ENCODE peak calls at places on chromosome 14, in ten cellular contexts. O, Y, A, I, W, T, X, U, N and H are unnamed samples.

GRCh38 chr14:77474763-77475162 is 16.9 kb downstream of the AHSA1 start:
- DNase-seq in I (no peak), N (no peak), A (no peak), X (no peak), O (no peak), Y (no peak), U (no peak), T (no peak), W (no peak), H (no peak)

GRCh38 chr14:100193417-100194357 is 34.2 kb upstream of the DEGS2 start:
- DNase-seq in Y (no peak), I (peak; percentile 65), W (no peak), U (no peak), O (no peak), X (no peak), T (peak; percentile 47), N (no peak), A (no peak), H (no peak)

GRCh38 chr14:44027397-44027796 is 479.7 kb downstream of the FSCB start:
- DNase-seq in W (no peak), I (no peak), O (no peak), N (no peak), X (no peak), T (no peak), U (peak; percentile 51), A (no peak), Y (no peak), H (no peak)

GRCh38 chr14:104149617-104150141 is 11.3 kb downstream of the KIF26A start:
- DNase-seq in U (peak; percentile 73), A (no peak), I (no peak), W (no peak), O (no peak), T (no peak), X (no peak), N (no peak), Y (peak; percentile 91), H (no peak)

GRCh38 chr14:71135911-71136310 is 228.7 kb downstream of the PCNX1 start:
- DNase-seq in U (no peak), O (no peak), A (no peak), I (no peak), N (no peak), T (no peak), Y (no peak), X (no peak), W (no peak), H (no peak)

GRCh38 chr14:69571449-69571878 is 3.2 kb downstream of the CCDC177 start:
- DNase-seq in T (no peak), N (no peak), U (no peak), X (no peak), I (no peak), Y (no peak), W (no peak), O (no peak), A (no peak), H (no peak)

GRCh38 chr14:93975791-93976476 is 436 bp downstream of the ASB2 start:
- DNase-seq in O (no peak), W (no peak), X (no peak), A (no peak), I (no peak), U (peak; percentile 55), N (no peak), T (no peak), Y (no peak), H (no peak)

GRCh38 chr14:99575043-99576023 is 28.7 kb downstream of the CCDC85C start:
- DNase-seq in N (no peak), O (peak; percentile 91), Y (no peak), X (no peak), W (no peak), U (no peak), I (no peak), T (no peak), A (no peak), H (no peak)

GRCh38 chr14:63759454-63759853 is 31.6 kb upstream of the SGPP1 start:
- DNase-seq in U (peak; percentile 48), I (no peak), O (no peak), W (no peak), A (no peak), X (no peak), Y (no peak), T (no peak), N (peak; percentile 37), H (no peak)

GRCh38 chr14:89586258-89587127 is 169.5 kb upstream of the FOXN3 start:
- DNase-seq in W (no peak), Y (no peak), N (peak; percentile 71), O (no peak), T (no peak), A (no peak), X (no peak), I (no peak), U (no peak), H (no peak)

GRCh38 chr14:68099348-68100045 is 279.9 kb downstream of the RAD51B start:
- DNase-seq in Y (no peak), W (no peak), U (no peak), X (no peak), I (no peak), O (no peak), A (no peak), T (no peak), N (no peak), H (no peak)

GRCh38 chr14:79732911-79733310 is 478.4 kb downstream of the DIO2 start:
- DNase-seq in A (no peak), T (no peak), N (no peak), U (no peak), X (no peak), I (no peak), W (no peak), Y (no peak), O (no peak), H (no peak)

GRCh38 chr14:62889354-62889753 is 155.9 kb downstream of the KCNH5 start:
- DNase-seq in X (no peak), T (no peak), O (no peak), W (no peak), I (no peak), A (no peak), U (no peak), Y (no peak), N (no peak), H (no peak)

GRCh38 chr14:54423991-54424390 is 17.2 kb downstream of the CNIH1 start:
- DNase-seq in W (no peak), T (no peak), O (no peak), A (no peak), N (no peak), Y (no peak), I (no peak), X (no peak), U (no peak), H (no peak)

GRCh38 chr14:56809262-56810215 is 740 bp downstream of the OTX2 start:
- DNase-seq in I (no peak), N (no peak), U (no peak), Y (no peak), A (no peak), X (no peak), T (no peak), W (no peak), O (no peak), H (no peak)

GRCh38 chr14:92426237-92426636 is 87.3 kb upstream of the RIN3 start:
- DNase-seq in I (no peak), X (no peak), Y (no peak), U (no peak), A (no peak), N (no peak), O (no peak), W (no peak), T (no peak), H (no peak)

GRCh38 chr14:70976591-70976990 is 69.3 kb downstream of the PCNX1 start:
- DNase-seq in X (no peak), Y (no peak), A (no peak), W (no peak), I (no peak), N (no peak), O (no peak), U (no peak), T (no peak), H (no peak)

GRCh38 chr14:44609201-44609600 is 102.1 kb upstream of the FSCB start:
- DNase-seq in N (no peak), I (no peak), T (no peak), W (no peak), U (no peak), Y (no peak), X (no peak), O (no peak), A (no peak), H (no peak)

GRCh38 chr14:39442293-39442692 is 10.1 kb upstream of the FBXO33 start:
- DNase-seq in U (no peak), I (no peak), T (no peak), O (no peak), N (no peak), W (no peak), A (no peak), X (no peak), Y (no peak), H (no peak)

GRCh38 chr14:35333347-35333730 is 41.2 kb downstream of the PSMA6 start:
- DNase-seq in N (no peak), Y (no peak), U (no peak), A (no peak), I (no peak), W (no peak), X (no peak), T (no peak), O (no peak), H (no peak)